ENCODE peak calls at places on chromosomes 1 and 21, in seven cellular contexts. V is PC-9, N is neural progenitor cell, J is PC-3, X is K562, U is neuronal stem cell, S is H9. R is an unnamed sample.

GRCh38 chr1:33098371-33098770 is 17.4 kb downstream of the AZIN2 start:
- DNase-seq in X (no peak), N (no peak), S (no peak), J (no peak), V (no peak), U (no peak), R (no peak)

GRCh38 chr1:204858381-204858821 is 12.3 kb upstream of the NFASC start:
- DNase-seq in X (no peak), U (peak), J (peak), S (no peak), N (peak), V (no peak), R (peak)

GRCh38 chr1:164562947-164563346 is 4.0 kb downstream of the PBX1 start:
- DNase-seq in S (no peak), V (no peak), J (no peak), U (no peak), X (no peak), N (no peak), R (no peak)

GRCh38 chr1:21680918-21681317 is 11.8 kb upstream of the RAP1GAP start:
- DNase-seq in X (no peak), V (no peak), J (peak), S (no peak), N (no peak), U (no peak), R (peak)

GRCh38 chr21:44574457-44575306 is 1.2 kb downstream of the KRTAP10-4 start:
- DNase-seq in J (peak), V (no peak), N (no peak), X (no peak), S (no peak), U (no peak), R (no peak)

GRCh38 chr1:117106478-117106877 is 15.1 kb downstream of the TRIM45 start:
- DNase-seq in S (no peak), V (no peak), N (no peak), J (no peak), U (no peak), X (no peak), R (no peak)

GRCh38 chr21:14215971-14216621 is at the start of gene RBM11:
- DNase-seq in X (peak), J (peak), V (peak), S (peak), U (peak), N (peak), R (peak)

GRCh38 chr1:18981242-18981641 is 24.8 kb upstream of the IFFO2 start:
- DNase-seq in V (no peak), X (no peak), S (no peak), J (no peak), U (no peak), N (no peak), R (no peak)

GRCh38 chr21:45874716-45875415 is 106.7 kb upstream of the COL6A1 start:
- DNase-seq in S (no peak), X (no peak), N (peak), V (peak), U (no peak), J (peak), R (peak)

GRCh38 chr21:43921979-43922945 is 57.2 kb downstream of the AGPAT3 start:
- DNase-seq in X (peak), S (no peak), J (no peak), U (no peak), V (no peak), N (no peak), R (no peak)

GRCh38 chr1:145845144-145845513 is 301 bp upstream of the NUDT17 start:
- DNase-seq in N (no peak), X (no peak), J (no peak), V (no peak), S (no peak), U (no peak), R (no peak)

GRCh38 chr1:48203287-48203900 is 19.1 kb upstream of the SLC5A9 start:
- DNase-seq in N (peak), U (peak), X (peak), J (peak), V (no peak), S (no peak), R (peak)

GRCh38 chr21:34807881-34808568 is 139.2 kb downstream of the CLIC6 start:
- DNase-seq in X (no peak), U (no peak), J (peak), V (peak), S (no peak), N (no peak), R (peak)
- H3K27ac ChIP-seq in X (peak), U (no peak), J (peak), V (peak), S (no peak), N (no peak), R (peak)

GRCh38 chr1:193060938-193061337 is 1.5 kb downstream of the RO60 start:
- DNase-seq in J (no peak), N (no peak), U (no peak), S (no peak), X (peak), V (no peak), R (peak)
- H2AFZ ChIP-seq in J (no peak), N (no peak), U (no peak), S (no peak), X (peak), V (peak), R (peak)

GRCh38 chr1:37468037-37468436 is 6.3 kb upstream of the ZC3H12A start:
- DNase-seq in N (no peak), V (no peak), S (no peak), X (no peak), U (no peak), J (no peak), R (no peak)
- H3K27ac ChIP-seq in N (no peak), V (no peak), S (no peak), X (no peak), U (no peak), J (no peak), R (no peak)

GRCh38 chr1:99004270-99005141 is at the start of gene PLPPR5:
- DNase-seq in S (peak), X (no peak), J (no peak), V (no peak), U (peak), N (peak), R (peak)
- H2AFZ ChIP-seq in S (no peak), X (no peak), J (peak), V (no peak), U (peak), N (peak), R (peak)

GRCh38 chr1:203522237-203522636 is 28.3 kb downstream of the OPTC start:
- DNase-seq in S (no peak), U (peak), V (no peak), J (no peak), X (no peak), N (peak), R (peak)

GRCh38 chr1:203524824-203525223 is 30.9 kb downstream of the OPTC start:
- DNase-seq in U (no peak), S (no peak), V (no peak), N (no peak), J (no peak), X (no peak), R (no peak)

GRCh38 chr1:203523667-203524066 is 29.7 kb downstream of the OPTC start:
- DNase-seq in U (no peak), J (no peak), X (no peak), N (no peak), V (no peak), S (no peak), R (no peak)

GRCh38 chr1:203525685-203526084 is 31.7 kb downstream of the OPTC start:
- DNase-seq in S (no peak), X (no peak), N (no peak), U (no peak), J (no peak), V (no peak), R (no peak)

GRCh38 chr1:203524152-203524551 is 30.2 kb downstream of the OPTC start:
- DNase-seq in X (no peak), J (no peak), U (no peak), S (no peak), N (no peak), V (no peak), R (no peak)
- H3K27ac ChIP-seq in X (no peak), J (no peak), U (no peak), S (no peak), N (no peak), V (no peak), R (no peak)

DNA sequence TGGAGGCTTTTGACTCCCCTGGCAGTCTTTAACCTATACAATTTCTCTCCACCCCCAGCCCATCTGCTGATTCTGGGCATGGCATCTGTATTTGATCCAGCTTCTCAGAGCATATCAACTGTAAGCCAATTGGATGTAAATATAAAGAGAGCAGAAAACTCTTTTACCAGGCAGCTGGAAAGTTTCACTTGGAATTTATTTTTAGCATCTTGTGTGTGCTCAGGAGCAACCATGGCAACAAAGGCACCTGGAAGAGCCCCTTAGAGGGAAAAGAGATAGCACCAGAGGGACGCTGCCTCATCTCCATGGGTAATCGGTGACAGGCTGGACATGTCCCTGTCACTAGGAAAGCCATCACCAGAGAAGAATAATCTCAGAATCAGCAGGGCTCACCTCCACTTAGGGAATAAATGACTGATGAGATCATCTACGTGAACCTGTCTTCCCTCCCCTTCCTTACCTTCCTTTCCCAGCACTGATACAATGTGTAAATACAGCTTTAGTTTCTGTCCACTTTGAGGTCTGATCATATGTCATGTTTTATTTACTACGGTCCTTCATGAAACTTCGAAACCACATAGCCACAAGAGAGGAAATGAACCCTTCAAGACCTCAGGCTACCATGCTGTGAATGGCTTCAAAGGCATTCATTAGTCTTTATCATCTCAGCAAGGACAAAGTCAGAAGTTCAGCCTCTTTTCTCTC is 25.3 kb upstream of the SIPA1L2 start:
- DNase-seq in X (no peak), S (no peak), U (no peak), J (peak), V (peak), N (no peak), R (no peak)
- H2AFZ ChIP-seq in X (no peak), S (no peak), U (no peak), J (no peak), V (peak), N (no peak), R (no peak)

GRCh38 chr1:113662097-113662496 is 97.2 kb downstream of the PHTF1 start:
- DNase-seq in U (no peak), N (no peak), J (peak), V (no peak), S (no peak), X (no peak), R (no peak)

GRCh38 chr1:113660053-113660452 is 99.2 kb downstream of the PHTF1 start:
- DNase-seq in J (no peak), V (no peak), U (no peak), N (no peak), S (no peak), X (no peak), R (no peak)

GRCh38 chr1:113657556-113658063 is 101.7 kb downstream of the PHTF1 start:
- DNase-seq in U (no peak), S (no peak), V (no peak), N (no peak), X (no peak), J (no peak), R (no peak)

GRCh38 chr1:113657126-113657525 is 102.2 kb downstream of the PHTF1 start:
- DNase-seq in V (no peak), N (no peak), U (no peak), S (no peak), J (no peak), X (no peak), R (no peak)

DNA sequence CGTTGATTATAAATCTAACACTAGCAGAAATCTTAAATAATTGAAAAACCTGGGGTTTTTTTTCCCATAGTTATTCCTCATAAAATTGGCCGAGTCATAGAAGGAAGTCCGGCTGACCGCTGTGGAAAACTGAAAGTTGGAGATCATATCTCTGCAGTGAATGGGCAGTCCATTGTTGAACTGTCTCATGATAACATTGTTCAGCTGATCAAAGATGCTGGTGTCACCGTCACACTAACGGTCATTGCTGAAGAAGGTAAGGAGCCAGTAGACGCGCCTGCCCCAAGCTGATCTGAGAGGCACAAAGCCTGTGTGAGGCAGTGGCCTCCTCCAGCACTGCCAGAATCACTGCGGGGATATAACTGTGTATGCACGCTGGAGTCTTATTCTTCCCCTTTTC is 100.3 kb downstream of the PHTF1 start:
- DNase-seq in X (peak), U (no peak), J (peak), N (no peak), V (no peak), S (no peak), R (no peak)
- H3K27ac ChIP-seq in X (peak), U (no peak), J (peak), N (no peak), V (no peak), S (no peak), R (no peak)

DNA sequence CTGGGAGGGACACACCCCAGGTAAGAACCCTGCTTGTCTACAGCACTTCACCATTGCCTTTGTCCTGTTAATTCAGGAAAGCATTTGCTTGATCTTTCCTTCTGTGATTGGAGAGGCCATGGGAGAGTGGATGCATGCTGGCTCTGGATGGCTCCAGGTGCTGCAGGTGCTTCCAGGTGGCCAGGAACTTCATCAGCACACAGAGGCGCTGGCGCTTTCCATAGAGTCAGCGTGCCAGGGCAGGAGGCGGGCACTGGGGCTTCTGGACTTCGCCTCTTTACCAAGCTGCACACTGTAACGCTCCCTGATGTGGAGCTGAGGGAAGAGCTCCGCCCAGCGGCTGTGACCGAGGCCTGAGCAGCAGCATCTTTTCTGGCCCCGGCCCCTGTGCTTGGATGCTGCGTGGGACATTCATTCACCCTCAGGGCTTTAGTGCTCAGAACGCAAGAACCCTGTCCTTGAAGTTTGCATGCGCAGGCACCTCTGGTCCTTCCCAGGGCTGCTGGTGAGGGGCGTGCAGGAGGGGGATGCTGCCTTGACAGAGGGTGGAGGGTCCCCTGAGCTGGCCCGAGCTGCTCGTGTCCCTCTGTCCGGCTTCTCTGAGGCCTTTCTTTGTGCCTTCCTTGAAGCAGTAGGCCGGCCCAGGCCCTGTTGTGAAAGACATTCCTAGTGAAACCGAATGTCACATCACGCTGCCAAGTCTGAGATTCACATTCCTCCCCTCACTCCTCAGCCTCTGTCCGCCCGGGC is 1.6 kb upstream of the MX2 start:
- DNase-seq in S (peak), X (no peak), N (peak), J (peak), U (no peak), V (no peak), R (peak)
- H2AFZ ChIP-seq in S (no peak), X (no peak), N (peak), J (no peak), U (no peak), V (no peak), R (peak)

DNA sequence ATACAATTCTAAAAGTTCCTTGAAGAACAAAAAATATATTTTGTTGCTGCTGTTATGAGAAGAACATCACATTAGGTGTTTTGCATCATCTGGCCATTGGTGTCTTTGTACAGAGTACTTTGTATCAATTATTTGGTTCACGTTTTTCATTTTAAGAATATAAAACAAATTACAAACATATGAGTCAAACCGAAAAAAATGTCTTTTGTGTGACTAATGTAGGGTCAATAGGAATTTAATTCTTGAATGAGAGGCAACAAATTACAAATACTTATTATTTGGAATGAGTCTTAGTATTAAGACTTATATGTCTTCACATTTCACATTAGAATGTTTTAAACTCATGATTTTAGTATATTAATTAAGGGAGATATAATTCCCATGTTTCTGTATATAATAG is 54.8 kb downstream of the NR5A2 start:
- DNase-seq in U (no peak), S (no peak), N (no peak), J (peak), X (no peak), V (peak), R (peak)
- H3K27ac ChIP-seq in U (no peak), S (no peak), N (no peak), J (no peak), X (no peak), V (no peak), R (no peak)

GRCh38 chr1:100037665-100038400 is 68.0 kb downstream of the SLC35A3 start:
- DNase-seq in X (peak), U (peak), V (peak), J (peak), S (peak), N (peak), R (peak)
- H2AFZ ChIP-seq in X (peak), U (peak), V (peak), J (peak), S (no peak), N (peak), R (peak)